ENCODE peak calls at places on chromosomes 13 and 19, in nine cellular contexts. B is substantia nigra; Q is T follicular helper cell; U is cardiac muscle cell; A is activated naive CD8-positive, alpha-beta T cell treated with anti-CD3 and anti-CD28 coated beads for 36 hours; J is foreskin keratinocyte; G is AG08396; C is RKO; Z is endodermal cell. T is an unnamed sample.

GRCh38 chr19:51129716-51130115 is 5.0 kb downstream of the SIGLEC9 start:
- DNase-seq in B (no peak), Q (no peak), U (no peak), A (no peak), J (no peak), G (no peak), C (no peak), Z (no peak), T (no peak)

GRCh38 chr19:39795001-39795400 is 16.3 kb downstream of the LEUTX start:
- DNase-seq in B (no peak), Q (no peak), U (no peak), A (no peak), J (no peak), G (no peak), C (no peak), Z (no peak), T (no peak)

GRCh38 chr13:49587311-49587847 is 2.0 kb upstream of the RCBTB1 start:
- DNase-seq in B (no peak), Q (no peak), U (no peak), A (no peak), J (peak; percentile 92), G (peak; percentile 57), C (peak; percentile 29), Z (no peak), T (no peak)

GRCh38 chr19:5823579-5824281 is 15.8 kb downstream of the FUT6 start:
- DNase-seq in B (no peak), Q (no peak), U (no peak), A (no peak), J (no peak), G (no peak), C (peak; percentile 70), Z (peak; percentile 87), T (no peak)

GRCh38 chr13:78978381-78978998 is 319.5 kb upstream of the OBI1 start:
- DNase-seq in B (no peak), Q (peak; percentile 9), U (peak; percentile 74), A (no peak), J (peak; percentile 51), G (peak; percentile 36), C (peak; percentile 82), Z (peak; percentile 70), T (no peak)

GRCh38 chr13:64293923-64294322 is 2878.3 kb upstream of the PCDH20 start:
- DNase-seq in B (no peak), Q (no peak), U (no peak), A (no peak), J (no peak), G (no peak), C (no peak), Z (no peak), T (no peak)

GRCh38 chr19:29542776-29543175 is 17.0 kb downstream of the VSTM2B start:
- DNase-seq in B (no peak), Q (no peak), U (no peak), A (no peak), J (no peak), G (no peak), C (no peak), Z (no peak), T (no peak)

GRCh38 chr13:48624858-48625257 is 28.9 kb upstream of the CYSLTR2 start:
- DNase-seq in B (no peak), Q (no peak), U (no peak), A (no peak), J (no peak), G (no peak), C (no peak), Z (no peak), T (no peak)

GRCh38 chr13:100300213-100300612 is 211.3 kb downstream of the PCCA start:
- DNase-seq in B (no peak), Q (no peak), U (no peak), A (no peak), J (no peak), G (no peak), C (no peak), Z (no peak), T (no peak)

T was measured in breast epithelium.